ENCODE peak calls at places on chromosome 12, in nine cellular contexts. H, D, A, R, W, L, K, M and Z are unnamed samples.

GRCh38 chr12:130126023-130126432 is 36.2 kb upstream of the FZD10 start:
- DNase-seq in H (no peak), D (peak; percentile 40), A (peak; percentile 21), R (peak; percentile 15), W (no peak), L (no peak), K (no peak), M (no peak), Z (no peak)

GRCh38 chr12:84455598-84455997 is 457.0 kb downstream of the SLC6A15 start:
- DNase-seq in H (no peak), D (no peak), A (no peak), R (no peak), W (no peak), L (no peak), K (no peak), M (no peak), Z (no peak)

GRCh38 chr12:112162261-112162790 is 37.0 kb downstream of the TRAFD1 start:
- DNase-seq in H (no peak), D (peak; percentile 16), A (no peak), R (no peak), W (no peak), L (no peak), K (no peak), M (no peak), Z (no peak)

GRCh38 chr12:115895247-115895646 is 382.2 kb downstream of the MED13L start:
- DNase-seq in H (no peak), D (no peak), A (peak; percentile 37), R (no peak), W (no peak), L (no peak), K (no peak), M (peak; percentile 61), Z (no peak)

GRCh38 chr12:91743727-91744126 is 401.9 kb downstream of the BTG1 start:
- DNase-seq in H (no peak), D (no peak), A (no peak), R (no peak), W (no peak), L (no peak), K (no peak), M (no peak), Z (no peak)

GRCh38 chr12:58732894-58733293 is 187.4 kb downstream of the LRIG3 start:
- DNase-seq in H (no peak), D (no peak), A (no peak), R (no peak), W (no peak), L (no peak), K (no peak), M (no peak), Z (no peak)

GRCh38 chr12:7108042-7108927 is 729 bp downstream of the C1RL start:
- DNase-seq in H (peak; percentile 69), D (peak; percentile 86), A (peak; percentile 90), R (peak; percentile 63), W (peak; percentile 79), L (peak; percentile 88), K (peak; percentile 55), M (peak; percentile 83), Z (peak; percentile 90)

GRCh38 chr12:5348057-5348456 is 83.9 kb upstream of the NTF3 start:
- DNase-seq in H (no peak), D (no peak), A (no peak), R (no peak), W (no peak), L (no peak), K (no peak), M (no peak), Z (no peak)

GRCh38 chr12:13383379-13383778 is 186.9 kb downstream of the EMP1 start:
- DNase-seq in H (no peak), D (no peak), A (no peak), R (no peak), W (peak; percentile 51), L (peak; percentile 71), K (no peak), M (peak; percentile 14), Z (no peak)

GRCh38 chr12:107045186-107045585 is 48.2 kb downstream of the CRY1 start:
- DNase-seq in H (no peak), D (no peak), A (no peak), R (no peak), W (no peak), L (no peak), K (no peak), M (no peak), Z (no peak)

DNA sequence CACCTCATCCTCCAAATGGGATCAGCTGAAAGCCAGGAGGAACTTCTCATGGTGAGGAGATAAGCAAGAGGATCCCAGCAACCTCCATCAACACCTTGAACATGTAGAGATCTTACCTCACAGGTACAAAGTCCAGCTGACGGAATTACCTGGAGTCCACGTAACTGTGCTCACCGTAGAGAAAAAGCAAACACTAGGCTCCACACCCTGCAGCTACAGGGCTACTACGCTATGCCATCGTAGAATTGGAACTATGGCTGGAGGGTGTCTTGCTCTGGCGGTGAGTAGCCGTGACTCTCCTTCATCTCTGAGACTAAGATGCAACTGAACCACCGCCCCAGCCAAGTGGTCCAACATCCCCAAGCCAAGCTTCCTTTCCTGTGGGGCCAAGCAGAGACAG is 50.5 kb downstream of the CRY1 start:
- DNase-seq in H (no peak), D (no peak), A (no peak), R (no peak), W (peak; percentile 48), L (peak; percentile 57), K (no peak), M (no peak), Z (no peak)
- TF ChIP-seq POLR2A in H (no peak), D (no peak), A (no peak), R (no peak), W (no peak), L (no peak), K (no peak), M (no peak), Z (no peak)

DNA sequence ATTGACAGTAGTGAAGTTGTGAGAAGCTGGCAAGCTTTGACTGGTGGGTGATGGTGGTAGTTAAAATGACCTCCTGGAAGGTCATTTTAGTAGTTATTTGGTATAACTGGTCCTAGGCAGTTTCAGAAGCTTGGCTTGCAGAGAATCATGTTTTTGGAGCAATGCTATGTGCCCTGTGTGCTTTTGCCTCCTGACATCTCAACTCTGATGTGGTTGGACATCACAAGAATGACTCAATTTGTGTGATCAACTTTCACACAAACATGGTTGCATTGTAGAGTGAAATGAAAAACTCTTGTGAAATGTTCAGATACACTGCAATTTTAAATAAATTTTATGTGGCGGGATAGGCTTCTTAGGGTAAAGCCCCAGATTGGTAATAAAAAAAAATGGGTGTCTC is 8.3 kb upstream of the ABCD2 start:
- DNase-seq in H (no peak), D (no peak), A (no peak), R (no peak), W (no peak), L (no peak), K (no peak), M (no peak), Z (no peak)
- TF ChIP-seq EP300 in H (no peak), D (no peak), A (no peak), R (peak; percentile 7), W (no peak), L (no peak), K (no peak), M (no peak), Z (no peak)

DNA sequence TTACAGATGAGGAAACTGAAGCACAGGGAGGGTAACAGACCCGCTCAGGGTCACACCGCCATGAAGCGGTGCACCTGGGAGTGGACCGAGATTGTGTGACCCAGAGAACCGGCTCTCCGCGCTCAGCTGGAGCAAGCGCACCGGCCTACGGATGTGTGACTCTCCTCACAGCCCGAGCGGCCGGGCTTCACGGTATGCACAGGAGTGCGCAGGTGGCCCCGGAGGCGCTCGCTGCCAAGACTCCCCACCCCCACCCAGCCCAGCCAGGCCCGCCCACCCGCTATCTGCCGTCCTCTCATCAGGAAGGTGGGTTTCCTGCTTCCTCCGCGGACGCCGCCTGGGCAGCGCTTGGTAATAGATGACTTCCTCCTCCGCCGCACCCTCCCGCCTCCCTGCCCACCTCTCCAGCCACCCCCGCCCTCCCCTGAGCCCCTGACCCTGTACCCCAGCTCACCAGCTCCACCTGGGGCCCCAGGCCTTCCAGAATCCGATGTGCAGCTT is 110.7 kb downstream of the NCOR2 start:
- DNase-seq in H (no peak), D (no peak), A (no peak), R (no peak), W (no peak), L (peak; percentile 61), K (no peak), M (no peak), Z (peak; percentile 65)
- TF ChIP-seq POLR2A in H (no peak), D (no peak), A (no peak), R (no peak), W (no peak), L (no peak), K (no peak), M (no peak), Z (no peak)

DNA sequence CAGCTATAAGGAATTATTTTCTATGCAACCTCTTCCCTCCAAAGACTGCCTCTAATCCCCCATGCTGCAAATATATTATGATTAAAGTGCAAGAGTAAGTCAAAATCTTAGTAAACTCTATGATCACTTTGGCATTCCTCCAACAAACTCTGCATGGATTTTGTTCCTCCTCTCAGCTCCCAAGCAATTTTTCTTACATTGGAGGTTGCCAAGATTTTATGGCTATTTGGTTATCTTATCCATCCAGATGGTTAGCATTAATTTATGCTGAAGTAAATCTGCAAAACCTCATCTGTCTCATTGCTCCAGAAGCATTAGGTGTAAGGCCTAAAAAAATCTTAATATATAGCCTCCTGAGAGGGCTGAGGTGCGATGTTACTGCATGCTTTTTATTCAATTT is 228.1 kb downstream of the CHST11 start:
- DNase-seq in H (no peak), D (no peak), A (no peak), R (no peak), W (no peak), L (no peak), K (no peak), M (no peak), Z (no peak)
- TF ChIP-seq EP300 in H (no peak), D (no peak), A (no peak), R (no peak), W (no peak), L (no peak), K (no peak), M (no peak), Z (no peak)